ENCODE peak calls at places on chromosomes 2 and 18, in six cellular contexts. S, J, M, Y, A and H are unnamed samples. For H3K36me3, the result is how much of the 10 kb centered on the place peaks cover.

GRCh38 chr18:77597726-77598125 is 348.1 kb downstream of the GALR1 start:
- DNase-seq in S (no peak), J (no peak), M (no peak), Y (no peak), A (no peak), H (no peak)

GRCh38 chr2:240250985-240251847 is 110.8 kb upstream of the OTOS start:
- DNase-seq in S (peak), J (peak), M (peak), Y (peak), A (peak), H (peak)

GRCh38 chr18:41940506-41941215 is 14.4 kb upstream of the PIK3C3 start:
- DNase-seq in S (no peak), J (peak), M (no peak), Y (no peak), A (no peak), H (no peak)

GRCh38 chr2:239673641-239674040 is 272.8 kb upstream of the HDAC4 start:
- DNase-seq in S (no peak), J (no peak), M (no peak), Y (no peak), A (no peak), H (no peak)

GRCh38 chr2:26745609-26746327 is 18.3 kb upstream of the SLC35F6 start:
- DNase-seq in S (peak), J (peak), M (peak), Y (peak), A (peak), H (peak)

GRCh38 chr2:129491251-129491817 is 488.1 kb upstream of the RAB6C start:
- DNase-seq in S (no peak), J (no peak), M (no peak), Y (no peak), A (no peak), H (no peak)

GRCh38 chr2:173357351-173357750 is 2.7 kb downstream of the CDCA7 start:
- DNase-seq in S (no peak), J (no peak), M (no peak), Y (no peak), A (no peak), H (no peak)

GRCh38 chr18:8701546-8702118 is 3.7 kb upstream of the MTCL1 start:
- DNase-seq in S (no peak), J (peak), M (no peak), Y (no peak), A (no peak), H (no peak)

GRCh38 chr2:85239102-85239501 is 88.7 kb downstream of the TGOLN2 start:
- DNase-seq in S (peak), J (no peak), M (no peak), Y (no peak), A (no peak), H (no peak)

GRCh38 chr2:238971318-238972145 is 123.6 kb downstream of the TWIST2 start:
- DNase-seq in S (no peak), J (no peak), M (no peak), Y (no peak), A (no peak), H (no peak)

GRCh38 chr2:1567556-1568344 is 154.5 kb downstream of the TPO start:
- DNase-seq in S (no peak), J (no peak), M (no peak), Y (no peak), A (no peak), H (no peak)

GRCh38 chr18:26865557-26865956 is at the start of gene AQP4:
- DNase-seq in S (no peak), J (no peak), M (no peak), Y (no peak), A (no peak), H (no peak)

GRCh38 chr2:99514357-99514756 is 24.5 kb upstream of the REV1 start:
- DNase-seq in S (no peak), J (no peak), M (no peak), Y (no peak), A (no peak), H (no peak)

GRCh38 chr2:96729748-96730147 is 10.1 kb downstream of the LMAN2L start:
- DNase-seq in S (no peak), J (no peak), M (no peak), Y (no peak), A (no peak), H (no peak)

GRCh38 chr2:88690591-88691338 is 708 bp upstream of the RPIA start:
- DNase-seq in S (peak), J (peak), M (peak), Y (no peak), A (no peak), H (peak)

GRCh38 chr2:37643102-37644078 is 28.1 kb downstream of the CDC42EP3 start:
- DNase-seq in S (no peak), J (no peak), M (no peak), Y (peak), A (no peak), H (no peak)

GRCh38 chr2:61233581-61233980 is 71.6 kb downstream of the C2orf74 start:
- DNase-seq in S (no peak), J (no peak), M (no peak), Y (no peak), A (no peak), H (no peak)

GRCh38 chr2:61235716-61236115 is 73.7 kb downstream of the C2orf74 start:
- DNase-seq in S (no peak), J (no peak), M (no peak), Y (peak), A (no peak), H (no peak)

DNA sequence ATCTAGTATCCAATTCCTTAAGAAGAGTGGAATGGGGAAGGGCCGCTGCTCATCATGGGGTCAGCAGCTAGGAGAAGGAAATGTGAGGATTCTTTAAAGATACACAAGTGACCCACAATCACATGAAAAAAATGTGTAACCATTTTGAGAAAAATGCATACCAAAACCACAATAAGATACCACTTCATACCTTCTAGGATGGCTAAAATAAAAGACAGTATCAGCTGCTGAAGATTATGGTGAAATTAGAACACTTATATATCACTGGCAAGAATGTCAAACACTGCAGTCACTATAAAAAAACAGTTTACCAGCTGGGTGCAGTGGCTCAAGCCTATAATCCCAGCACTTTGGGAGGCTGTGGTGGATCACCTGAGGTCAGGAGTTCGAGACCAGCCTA is 67.9 kb downstream of the C2orf74 start:
- DNase-seq in S (no peak), J (peak), M (no peak), Y (no peak), A (no peak), H (no peak)
- H3K27ac ChIP-seq in S (no peak), J (no peak), M (no peak), Y (no peak), A (no peak), H (no peak)

DNA sequence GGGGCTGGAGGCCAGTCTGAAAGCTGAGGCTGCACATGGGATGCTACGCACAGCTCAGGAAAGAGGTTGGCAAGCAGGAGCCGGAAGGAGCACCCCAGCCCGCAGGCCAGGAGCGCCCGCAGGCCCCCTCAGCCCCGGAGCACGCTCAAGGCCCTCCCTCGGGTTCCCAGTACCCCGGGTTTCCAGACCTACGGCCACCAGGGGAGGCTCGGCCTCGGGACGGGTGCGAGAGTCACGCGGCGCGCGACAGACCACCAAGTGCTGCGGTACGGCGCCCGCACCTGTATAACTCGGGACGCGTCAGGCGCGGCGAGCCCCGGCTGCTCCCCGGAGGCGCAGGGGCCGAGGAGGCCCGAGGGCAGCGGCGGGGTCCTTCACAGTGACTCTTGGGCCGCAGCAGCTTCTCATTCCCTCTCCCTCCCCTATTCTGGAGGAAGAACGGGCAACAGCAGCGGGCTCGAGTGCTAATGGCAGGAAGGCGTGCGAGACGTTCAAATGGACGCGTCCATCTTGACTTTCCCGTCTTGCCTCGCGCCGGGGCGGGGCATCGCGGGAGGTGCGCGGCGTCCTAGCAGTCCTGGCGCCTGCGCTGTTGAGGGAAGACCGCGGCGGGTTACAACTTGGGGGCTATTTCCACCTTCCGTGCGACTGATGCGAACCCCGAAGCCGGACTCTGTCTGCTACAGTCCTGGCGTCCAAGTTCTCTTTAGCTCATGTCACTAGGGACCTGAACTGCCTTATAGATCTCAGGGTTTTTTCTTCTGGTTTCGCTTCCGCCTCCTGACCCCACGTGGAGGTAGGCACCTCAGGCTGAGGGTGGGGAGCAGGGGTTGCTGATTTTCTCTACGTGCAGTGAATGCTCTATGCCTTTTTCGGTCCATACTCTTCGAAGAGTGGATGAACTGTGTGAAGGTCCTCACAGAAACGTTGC is at the start of gene ANAPC1:
- DNase-seq in S (peak), J (peak), M (peak), Y (peak), A (peak), H (peak)
- TF ChIP-seq POLR2A in S (peak), J (peak), M (peak), Y (peak), A (no peak), H (peak)

GRCh38 chr2:86488561-86489250 is 47.5 kb downstream of the KDM3A start:
- DNase-seq in S (no peak), J (no peak), M (no peak), Y (no peak), A (no peak), H (no peak)

GRCh38 chr2:86489542-86489941 is 48.4 kb downstream of the KDM3A start:
- DNase-seq in S (no peak), J (no peak), M (no peak), Y (no peak), A (no peak), H (no peak)

GRCh38 chr2:86492057-86492456 is 50.9 kb downstream of the KDM3A start:
- DNase-seq in S (no peak), J (no peak), M (no peak), Y (no peak), A (no peak), H (no peak)

GRCh38 chr2:86490245-86490644 is 49.1 kb downstream of the KDM3A start:
- DNase-seq in S (no peak), J (no peak), M (no peak), Y (no peak), A (no peak), H (no peak)

DNA sequence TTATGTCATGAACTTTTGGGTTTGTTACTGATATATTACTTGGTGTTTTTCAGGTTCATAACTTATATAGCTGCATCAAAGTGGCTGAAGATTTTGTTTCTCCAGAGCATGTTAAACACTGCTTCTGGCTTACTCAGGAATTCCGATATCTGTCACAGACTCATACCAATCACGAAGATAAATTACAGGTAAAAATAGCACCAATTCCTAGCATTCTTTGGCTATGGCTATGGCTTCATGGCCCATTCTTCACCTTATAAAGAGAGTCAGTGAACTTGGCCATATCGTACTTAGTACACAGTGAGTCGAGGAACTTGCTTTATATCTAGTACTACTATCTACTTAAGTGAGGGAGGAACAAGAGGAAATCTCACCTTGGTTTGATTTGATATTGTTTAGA is 49.9 kb downstream of the KDM3A start:
- DNase-seq in S (no peak), J (no peak), M (no peak), Y (no peak), A (no peak), H (no peak)
- H3K36me3 ChIP-seq in S (half or more), J (half or more), M (half or more), Y (under half), A (under half), H (under half)

GRCh38 chr18:9859232-9859631 is 26.5 kb upstream of the TXNDC2 start:
- DNase-seq in S (no peak), J (no peak), M (no peak), Y (no peak), A (no peak), H (no peak)

GRCh38 chr18:9854801-9855676 is 30.7 kb upstream of the TXNDC2 start:
- DNase-seq in S (no peak), J (peak), M (no peak), Y (no peak), A (no peak), H (no peak)

GRCh38 chr18:9858642-9859041 is 27.1 kb upstream of the TXNDC2 start:
- DNase-seq in S (no peak), J (no peak), M (no peak), Y (no peak), A (no peak), H (no peak)

GRCh38 chr18:9855686-9856085 is 30.1 kb upstream of the TXNDC2 start:
- DNase-seq in S (no peak), J (no peak), M (no peak), Y (no peak), A (no peak), H (no peak)

DNA sequence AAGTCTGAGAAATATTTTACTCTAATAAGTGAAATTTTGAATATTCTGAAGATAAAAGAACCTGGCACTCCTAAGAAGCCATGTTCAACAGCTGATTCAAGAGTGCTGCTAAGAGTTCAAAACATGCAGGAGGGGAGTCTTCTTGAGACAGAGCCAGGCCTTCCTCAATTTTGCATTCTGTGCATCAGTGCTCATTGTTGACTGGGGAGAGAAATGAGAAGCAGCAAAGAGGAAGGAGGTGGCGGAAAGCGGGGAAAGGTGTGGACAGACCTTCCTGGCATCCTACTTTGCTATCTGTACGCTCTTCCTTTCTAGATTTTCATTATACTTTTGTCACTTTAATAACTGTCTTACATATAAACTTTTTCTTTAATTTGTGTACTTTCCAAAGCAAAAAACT is 29.7 kb upstream of the TXNDC2 start:
- DNase-seq in S (no peak), J (no peak), M (no peak), Y (no peak), A (no peak), H (no peak)
- H3K27ac ChIP-seq in S (no peak), J (no peak), M (no peak), Y (no peak), A (peak), H (no peak)

GRCh38 chr2:73828389-73828817 is 358 bp upstream of the STAMBP start:
- DNase-seq in S (no peak), J (no peak), M (no peak), Y (no peak), A (no peak), H (no peak)

GRCh38 chr2:73830871-73831401 is 2.2 kb downstream of the STAMBP start:
- DNase-seq in S (no peak), J (peak), M (no peak), Y (peak), A (no peak), H (no peak)

GRCh38 chr2:73827660-73828388 is 937 bp upstream of the STAMBP start:
- DNase-seq in S (no peak), J (no peak), M (no peak), Y (no peak), A (no peak), H (no peak)

GRCh38 chr2:73827018-73827417 is 1.7 kb upstream of the STAMBP start:
- DNase-seq in S (no peak), J (peak), M (no peak), Y (peak), A (no peak), H (no peak)

GRCh38 chr2:73828818-73829570 is at the start of gene STAMBP:
- DNase-seq in S (peak), J (peak), M (peak), Y (peak), A (peak), H (peak)
- TF ChIP-seq POLR2A in S (peak), J (peak), M (no peak), Y (peak), A (peak), H (peak)